ENCODE peak calls at places on chromosome 12, in five cellular contexts. K is fibroblast of mammary gland, G is endodermal cell, A is BJ, D is dorsolateral prefrontal cortex. I is an unnamed sample.

GRCh38 chr12:89389755-89390661 is 37.7 kb upstream of the DUSP6 start:
- DNase-seq in K (no peak), G (no peak), A (no peak), D (no peak), I (no peak)

GRCh38 chr12:74317078-74317581 is 220.5 kb upstream of the ATXN7L3B start:
- DNase-seq in D (peak; percentile 64), G (peak; percentile 78), K (peak; percentile 28), A (no peak), I (no peak)

GRCh38 chr12:109842021-109842420 is 8.8 kb upstream of the TRPV4 start:
- DNase-seq in D (no peak), G (peak; percentile 42), A (no peak), K (no peak), I (peak; percentile 12)

GRCh38 chr12:104480826-104481457 is 24.2 kb downstream of the CHST11 start:
- DNase-seq in D (peak; percentile 37), A (no peak), G (no peak), K (peak; percentile 91), I (no peak)

GRCh38 chr12:52975820-52976573 is 27.1 kb downstream of the KRT18 start:
- DNase-seq in D (peak; percentile 56), K (no peak), A (no peak), G (peak; percentile 95), I (no peak)

GRCh38 chr12:51631591-51631990 is 40.6 kb downstream of the SCN8A start:
- DNase-seq in G (no peak), K (peak; percentile 76), A (no peak), D (peak; percentile 64), I (no peak)

GRCh38 chr12:47766496-47767196 is 6.4 kb upstream of the SLC48A1 start:
- DNase-seq in G (no peak), A (no peak), K (no peak), D (no peak), I (no peak)

GRCh38 chr12:10307630-10308029 is at the start of gene KLRD1:
- DNase-seq in A (no peak), K (peak; percentile 6), G (no peak), D (no peak), I (no peak)

GRCh38 chr12:119423285-119423684 is 88.8 kb downstream of the CCDC60 start:
- DNase-seq in K (no peak), D (no peak), G (peak; percentile 92), A (no peak), I (no peak)

GRCh38 chr12:49060237-49061156 is at the start of gene KMT2D:
- DNase-seq in G (peak; percentile 98), K (peak; percentile 95), A (peak; percentile 39), D (peak; percentile 91), I (peak; percentile 94)
- TF ChIP-seq CTCF in G (peak; percentile 60), K (peak; percentile 16), A (peak; percentile 49), D (peak; percentile 23), I (no peak)

GRCh38 chr12:126617312-126617711 is 1552.1 kb downstream of the AACS start:
- DNase-seq in G (peak; percentile 89), A (no peak), D (no peak), K (peak; percentile 10), I (no peak)
- TF ChIP-seq CTCF in G (peak; percentile 85), A (peak; percentile 51), D (peak; percentile 27), K (peak; percentile 35), I (no peak)

DNA sequence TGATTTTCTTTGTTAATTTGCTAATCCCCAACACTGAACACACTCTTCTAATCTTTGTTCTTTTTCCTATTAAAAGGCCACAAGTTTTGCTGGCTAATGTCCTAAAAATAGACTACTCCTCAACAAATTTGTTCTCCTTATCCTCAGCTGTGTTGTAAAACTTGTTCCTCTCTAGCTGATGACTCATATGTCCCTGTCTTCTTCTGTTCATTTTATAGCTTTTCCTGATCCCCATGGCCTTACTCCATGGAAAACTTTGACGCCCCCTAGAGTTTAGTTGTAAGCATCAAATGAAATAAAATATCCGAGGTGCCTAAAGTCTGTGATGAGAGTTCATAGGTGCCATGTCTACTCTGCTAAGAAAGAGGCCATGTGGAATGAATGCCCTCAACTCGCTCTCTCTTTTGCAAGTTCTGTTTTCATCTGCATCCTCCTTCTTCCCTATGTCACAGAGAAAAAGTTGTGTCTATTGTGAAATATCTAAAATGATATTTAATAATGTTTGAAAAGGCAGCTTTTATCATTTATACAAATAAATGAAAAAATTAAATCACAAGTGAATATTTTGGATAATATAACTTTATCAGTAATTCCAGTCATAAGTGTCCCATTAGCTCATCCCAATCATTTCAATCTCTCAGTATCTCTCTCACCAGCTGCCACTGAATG is 237.9 kb downstream of the IPO8 start:
- DNase-seq in G (no peak), D (no peak), K (peak; percentile 96), A (peak; percentile 0), I (no peak)
- TF ChIP-seq CTCF in G (peak; percentile 83), D (no peak), K (peak; percentile 70), A (peak; percentile 18), I (no peak)

DNA sequence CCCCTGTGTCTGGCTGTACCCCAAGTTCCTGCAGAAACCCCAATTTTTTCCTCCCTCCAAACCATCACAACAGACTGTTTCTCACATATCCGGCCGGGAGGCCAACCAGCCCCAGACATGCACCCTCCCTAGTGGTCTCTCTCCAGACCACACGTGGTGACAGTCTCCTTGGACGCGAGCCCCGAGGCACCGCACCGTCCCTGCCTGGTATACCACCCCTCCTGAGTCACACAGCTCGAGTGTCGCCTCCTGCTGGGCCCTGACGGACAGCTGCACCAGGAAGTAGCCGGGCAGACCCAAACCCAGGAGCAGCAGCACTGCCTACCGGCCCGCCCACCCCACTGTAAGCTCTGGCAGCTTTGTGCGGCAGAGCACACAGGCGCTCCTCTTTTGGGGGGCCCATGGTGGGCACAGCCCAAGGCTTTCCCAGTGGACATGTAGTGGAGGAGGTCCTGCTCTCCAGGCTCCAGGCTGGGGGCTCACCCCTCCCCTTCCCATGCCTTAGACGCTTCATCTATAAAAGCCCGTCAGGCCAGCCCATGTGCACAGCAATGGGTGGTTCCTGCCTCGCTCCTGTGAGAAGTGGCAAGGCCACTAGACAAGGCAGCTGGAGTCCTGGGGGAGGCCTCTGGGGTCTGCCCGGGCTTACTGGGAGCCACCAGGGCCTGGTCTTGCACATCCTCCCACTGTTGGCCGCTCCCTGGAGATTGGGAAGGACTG is 97.5 kb downstream of the RFLNA start:
- DNase-seq in D (peak; percentile 51), A (no peak), G (peak; percentile 94), K (peak; percentile 69), I (peak; percentile 61)
- TF ChIP-seq CTCF in D (peak; percentile 30), A (peak; percentile 43), G (peak; percentile 31), K (peak; percentile 20), I (peak; percentile 26)

GRCh38 chr12:497501-498160 is 37.9 kb downstream of the B4GALNT3 start:
- DNase-seq in K (no peak), D (no peak), A (no peak), G (peak; percentile 38), I (no peak)

GRCh38 chr12:499837-500458 is 40.2 kb downstream of the B4GALNT3 start:
- DNase-seq in K (no peak), D (no peak), A (no peak), G (peak; percentile 27), I (no peak)

GRCh38 chr12:490260-490659 is 30.5 kb downstream of the B4GALNT3 start:
- DNase-seq in A (no peak), D (no peak), G (peak; percentile 6), K (no peak), I (no peak)

GRCh38 chr12:496736-497135 is 37.0 kb downstream of the B4GALNT3 start:
- DNase-seq in A (no peak), G (peak; percentile 37), K (no peak), D (no peak), I (no peak)

GRCh38 chr12:495466-495865 is 35.7 kb downstream of the B4GALNT3 start:
- DNase-seq in D (no peak), A (no peak), G (peak; percentile 14), K (no peak), I (no peak)
- TF ChIP-seq CTCF in D (no peak), A (no peak), G (no peak), K (no peak), I (no peak)

DNA sequence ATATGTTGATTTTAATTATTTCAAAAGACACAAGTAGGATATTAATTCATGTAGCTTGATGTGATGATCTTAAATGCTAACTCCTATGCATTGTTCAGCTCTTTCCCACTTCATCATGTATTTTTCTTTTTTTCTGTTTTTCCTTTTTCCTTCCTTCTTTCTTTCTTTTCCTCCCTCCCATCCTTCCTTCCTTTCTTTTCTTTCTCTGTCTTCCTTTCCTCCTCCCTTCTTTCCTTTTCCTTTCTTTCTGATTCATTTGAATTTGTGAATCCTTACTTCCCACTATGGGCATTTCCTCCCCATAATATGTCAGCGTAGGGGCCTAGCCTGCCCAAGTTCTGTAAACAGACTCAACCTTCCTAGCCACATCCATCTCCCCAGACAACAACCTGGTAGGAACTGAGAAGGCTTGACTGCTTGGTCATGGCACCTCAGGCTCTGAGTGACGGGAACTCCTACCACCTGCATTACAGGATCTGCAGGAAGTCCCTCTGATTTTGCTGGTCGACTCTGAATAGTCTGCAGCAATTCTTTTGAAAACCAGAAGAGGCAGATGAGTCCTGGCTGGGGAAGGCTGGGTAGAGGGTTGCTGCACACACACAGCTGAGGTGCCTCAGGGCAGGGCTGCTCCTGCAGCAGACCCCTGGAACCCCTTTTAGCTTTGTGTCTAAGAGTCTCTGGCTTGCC is 33.4 kb upstream of the BHLHE41 start:
- DNase-seq in D (no peak), A (no peak), K (no peak), G (peak; percentile 82), I (peak; percentile 13)
- TF ChIP-seq CTCF in D (no peak), A (no peak), K (no peak), G (peak; percentile 66), I (no peak)

DNA sequence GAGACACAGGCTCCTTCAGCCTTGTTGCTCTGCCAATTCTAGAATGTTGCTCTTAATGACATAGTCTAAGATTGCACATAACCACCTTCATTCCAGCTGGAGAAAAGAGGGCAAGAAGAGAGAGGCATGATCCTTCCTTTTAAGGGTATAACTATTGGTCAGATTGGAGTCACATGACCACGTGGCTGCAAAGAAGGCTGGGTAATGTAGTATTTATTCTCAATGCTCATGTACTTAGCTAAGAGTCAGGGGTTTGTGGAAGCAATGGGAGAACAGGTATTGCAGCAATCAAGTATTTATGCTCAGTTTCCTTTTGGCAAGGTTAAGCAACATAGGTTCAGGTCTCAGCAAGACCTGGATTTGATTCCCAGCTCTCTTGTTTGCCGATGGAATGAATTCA is 298.8 kb upstream of the TBX3 start:
- DNase-seq in K (peak; percentile 25), A (no peak), G (no peak), D (no peak), I (no peak)
- TF ChIP-seq CTCF in K (no peak), A (no peak), G (no peak), D (no peak), I (no peak)

GRCh38 chr12:64884164-64884542 is 59.7 kb downstream of the TBC1D30 start:
- DNase-seq in A (no peak), G (no peak), K (no peak), D (no peak), I (no peak)

GRCh38 chr12:64884728-64885127 is 60.3 kb downstream of the TBC1D30 start:
- DNase-seq in G (no peak), D (no peak), K (no peak), A (no peak), I (no peak)

GRCh38 chr12:64882687-64883086 is 58.2 kb downstream of the TBC1D30 start:
- DNase-seq in D (no peak), G (no peak), K (no peak), A (no peak), I (no peak)

GRCh38 chr12:64883264-64884163 is 59.1 kb downstream of the TBC1D30 start:
- DNase-seq in K (no peak), A (no peak), G (peak; percentile 80), D (no peak), I (peak; percentile 25)
- TF ChIP-seq CTCF in K (peak; percentile 22), A (no peak), G (peak; percentile 55), D (no peak), I (no peak)

GRCh38 chr12:108514973-108515814 is at the start of gene FICD:
- DNase-seq in D (peak; percentile 100), A (peak; percentile 93), G (peak; percentile 100), K (peak; percentile 95), I (peak; percentile 95)
- TF ChIP-seq CTCF in D (peak; percentile 44), A (no peak), G (no peak), K (no peak), I (no peak)